ENCODE peak calls at places on chromosomes 3 and 15, in nine cellular contexts. One of them, this sample, is unnamed.
A peak's percentile ranks its signal among the peaks of the same experiment; 100 is the strongest.

GRCh38 chr15:36472672-36473071 is 106.8 kb upstream of the CDIN1 start:
- DNase-seq in activated B cell treated with CpG ODN at 0.5 μM for 24 hours: no peak
- DNase-seq in amygdala: no peak
- DNase-seq in GM10248: no peak
- DNase-seq in coronary artery: no peak
- DNase-seq in mucosa of descending colon: no peak
- DNase-seq in dermis microvascular lymphatic vessel endothelial cell: no peak
- DNase-seq in NCI-H510A treated with DMSO at 0.1 percent for 48 hours: no peak
- DNase-seq in NAMALWA: no peak
- DNase-seq in this sample: no peak

GRCh38 chr3:57068437-57069089 is 8.1 kb downstream of the SPATA12 start:
- DNase-seq in NAMALWA: peak; percentile 80
- DNase-seq in dermis microvascular lymphatic vessel endothelial cell: peak; percentile 76
- DNase-seq in NCI-H510A treated with DMSO at 0.1 percent for 48 hours: no peak
- DNase-seq in GM10248: peak; percentile 85
- DNase-seq in amygdala: no peak
- DNase-seq in coronary artery: no peak
- DNase-seq in mucosa of descending colon: peak; percentile 43
- DNase-seq in activated B cell treated with CpG ODN at 0.5 μM for 24 hours: peak; percentile 52
- DNase-seq in this sample: no peak

GRCh38 chr3:157369712-157370447 is 66.8 kb upstream of the PTX3 start:
- DNase-seq in coronary artery: no peak
- DNase-seq in dermis microvascular lymphatic vessel endothelial cell: peak; percentile 58
- DNase-seq in GM10248: no peak
- DNase-seq in amygdala: no peak
- DNase-seq in activated B cell treated with CpG ODN at 0.5 μM for 24 hours: no peak
- DNase-seq in mucosa of descending colon: no peak
- DNase-seq in NAMALWA: no peak
- DNase-seq in NCI-H510A treated with DMSO at 0.1 percent for 48 hours: no peak
- DNase-seq in this sample: no peak

GRCh38 chr3:119751423-119751822 is 30.5 kb upstream of the NR1I2 start:
- DNase-seq in coronary artery: no peak
- DNase-seq in NCI-H510A treated with DMSO at 0.1 percent for 48 hours: no peak
- DNase-seq in NAMALWA: no peak
- DNase-seq in dermis microvascular lymphatic vessel endothelial cell: peak; percentile 92
- DNase-seq in mucosa of descending colon: no peak
- DNase-seq in GM10248: no peak
- DNase-seq in amygdala: no peak
- DNase-seq in activated B cell treated with CpG ODN at 0.5 μM for 24 hours: no peak
- DNase-seq in this sample: no peak

GRCh38 chr3:123028233-123028828 is 768 bp upstream of the SEMA5B start:
- DNase-seq in dermis microvascular lymphatic vessel endothelial cell: peak; percentile 55
- DNase-seq in coronary artery: no peak
- DNase-seq in mucosa of descending colon: peak; percentile 30
- DNase-seq in GM10248: peak; percentile 67
- DNase-seq in amygdala: no peak
- DNase-seq in NCI-H510A treated with DMSO at 0.1 percent for 48 hours: peak; percentile 34
- DNase-seq in NAMALWA: peak; percentile 69
- DNase-seq in activated B cell treated with CpG ODN at 0.5 μM for 24 hours: peak; percentile 19
- DNase-seq in this sample: peak; percentile 41

GRCh38 chr3:135231646-135232625 is 436.9 kb downstream of the EPHB1 start:
- DNase-seq in mucosa of descending colon: no peak
- DNase-seq in amygdala: no peak
- DNase-seq in NCI-H510A treated with DMSO at 0.1 percent for 48 hours: no peak
- DNase-seq in coronary artery: no peak
- DNase-seq in NAMALWA: no peak
- DNase-seq in GM10248: no peak
- DNase-seq in dermis microvascular lymphatic vessel endothelial cell: no peak
- DNase-seq in activated B cell treated with CpG ODN at 0.5 μM for 24 hours: no peak
- DNase-seq in this sample: no peak

GRCh38 chr15:87582169-87582568 is 674.4 kb downstream of the NTRK3 start:
- DNase-seq in mucosa of descending colon: no peak
- DNase-seq in amygdala: no peak
- DNase-seq in activated B cell treated with CpG ODN at 0.5 μM for 24 hours: no peak
- DNase-seq in coronary artery: no peak
- DNase-seq in NCI-H510A treated with DMSO at 0.1 percent for 48 hours: no peak
- DNase-seq in NAMALWA: peak; percentile 45
- DNase-seq in dermis microvascular lymphatic vessel endothelial cell: no peak
- DNase-seq in GM10248: no peak
- DNase-seq in this sample: no peak

GRCh38 chr3:156533205-156533604 is 21.7 kb downstream of the SSR3 start:
- DNase-seq in GM10248: no peak
- DNase-seq in activated B cell treated with CpG ODN at 0.5 μM for 24 hours: no peak
- DNase-seq in amygdala: no peak
- DNase-seq in NCI-H510A treated with DMSO at 0.1 percent for 48 hours: no peak
- DNase-seq in dermis microvascular lymphatic vessel endothelial cell: no peak
- DNase-seq in mucosa of descending colon: no peak
- DNase-seq in NAMALWA: no peak
- DNase-seq in coronary artery: no peak
- DNase-seq in this sample: no peak

GRCh38 chr3:139309046-139309660 is 34.7 kb upstream of the MRPS22 start:
- DNase-seq in NCI-H510A treated with DMSO at 0.1 percent for 48 hours: no peak
- DNase-seq in coronary artery: no peak
- DNase-seq in mucosa of descending colon: no peak
- DNase-seq in NAMALWA: no peak
- DNase-seq in amygdala: no peak
- DNase-seq in dermis microvascular lymphatic vessel endothelial cell: no peak
- DNase-seq in activated B cell treated with CpG ODN at 0.5 μM for 24 hours: no peak
- DNase-seq in GM10248: no peak
- DNase-seq in this sample: no peak

GRCh38 chr15:73948396-73948795 is 22.1 kb downstream of the LOXL1 start:
- DNase-seq in NAMALWA: no peak
- DNase-seq in amygdala: no peak
- DNase-seq in NCI-H510A treated with DMSO at 0.1 percent for 48 hours: no peak
- DNase-seq in coronary artery: no peak
- DNase-seq in dermis microvascular lymphatic vessel endothelial cell: no peak
- DNase-seq in activated B cell treated with CpG ODN at 0.5 μM for 24 hours: no peak
- DNase-seq in mucosa of descending colon: no peak
- DNase-seq in GM10248: no peak
- DNase-seq in this sample: no peak

GRCh38 chr3:148092624-148093194 is 605.0 kb upstream of the AGTR1 start:
- DNase-seq in GM10248: no peak
- DNase-seq in dermis microvascular lymphatic vessel endothelial cell: no peak
- DNase-seq in activated B cell treated with CpG ODN at 0.5 μM for 24 hours: no peak
- DNase-seq in NCI-H510A treated with DMSO at 0.1 percent for 48 hours: no peak
- DNase-seq in NAMALWA: no peak
- DNase-seq in mucosa of descending colon: no peak
- DNase-seq in amygdala: no peak
- DNase-seq in coronary artery: no peak
- DNase-seq in this sample: no peak

GRCh38 chr15:51681303-51681963 is at the start of gene SCG3:
- DNase-seq in coronary artery: peak; percentile 70
- DNase-seq in NCI-H510A treated with DMSO at 0.1 percent for 48 hours: peak; percentile 45
- DNase-seq in dermis microvascular lymphatic vessel endothelial cell: peak; percentile 78
- DNase-seq in mucosa of descending colon: peak; percentile 94
- DNase-seq in amygdala: peak; percentile 75
- DNase-seq in NAMALWA: no peak
- DNase-seq in GM10248: peak; percentile 55
- DNase-seq in activated B cell treated with CpG ODN at 0.5 μM for 24 hours: peak; percentile 39
- DNase-seq in this sample: peak; percentile 52

GRCh38 chr3:70731046-70731445 is 418.6 kb upstream of the MDFIC2 start:
- DNase-seq in mucosa of descending colon: no peak
- DNase-seq in coronary artery: no peak
- DNase-seq in NAMALWA: no peak
- DNase-seq in dermis microvascular lymphatic vessel endothelial cell: no peak
- DNase-seq in NCI-H510A treated with DMSO at 0.1 percent for 48 hours: no peak
- DNase-seq in activated B cell treated with CpG ODN at 0.5 μM for 24 hours: no peak
- DNase-seq in amygdala: no peak
- DNase-seq in GM10248: no peak
- DNase-seq in this sample: no peak

This sample was measured in NCI-H2029.